ENCODE peak calls at places on chromosome 10, in eight cellular contexts. L, V, N, Y, H, C, F and M are unnamed samples.

GRCh38 chr10:44980309-44981171 is 1.9 kb upstream of the DEPP1 start:
- DNase-seq in L (no peak), V (no peak), N (no peak), Y (no peak), H (no peak), C (no peak), F (no peak), M (no peak)

GRCh38 chr10:15325243-15326002 is 45.7 kb downstream of the FAM171A1 start:
- DNase-seq in L (no peak), V (no peak), N (no peak), Y (no peak), H (no peak), C (no peak), F (no peak), M (no peak)

GRCh38 chr10:3071405-3072198 is 4.3 kb downstream of the PFKP start:
- DNase-seq in L (no peak), V (no peak), N (peak; percentile 48), Y (no peak), H (peak; percentile 21), C (peak; percentile 43), F (no peak), M (no peak)

GRCh38 chr10:100969175-100970075 is at the start of gene SEMA4G:
- DNase-seq in L (peak; percentile 81), V (no peak), N (peak; percentile 66), Y (no peak), H (peak; percentile 44), C (peak; percentile 41), F (peak; percentile 57), M (no peak)

GRCh38 chr10:91194497-91195179 is 25.8 kb upstream of the PCGF5 start:
- DNase-seq in L (no peak), V (no peak), N (no peak), Y (no peak), H (no peak), C (peak; percentile 10), F (no peak), M (no peak)

GRCh38 chr10:15439381-15439837 is 68.3 kb upstream of the FAM171A1 start:
- DNase-seq in L (no peak), V (no peak), N (no peak), Y (no peak), H (no peak), C (no peak), F (no peak), M (no peak)

GRCh38 chr10:62580396-62580795 is 206.2 kb downstream of the ZNF365 start:
- DNase-seq in L (no peak), V (no peak), N (no peak), Y (no peak), H (no peak), C (no peak), F (no peak), M (no peak)

GRCh38 chr10:33279791-33280190 is 54.7 kb downstream of the NRP1 start:
- DNase-seq in L (no peak), V (no peak), N (no peak), Y (no peak), H (no peak), C (no peak), F (no peak), M (no peak)

GRCh38 chr10:96512524-96512991 is 1.2 kb downstream of the TLL2 start:
- DNase-seq in L (peak; percentile 63), V (no peak), N (peak; percentile 12), Y (no peak), H (no peak), C (no peak), F (peak; percentile 1), M (no peak)

GRCh38 chr10:122124808-122125207 is 135.8 kb downstream of the TACC2 start:
- DNase-seq in L (no peak), V (no peak), N (no peak), Y (no peak), H (no peak), C (no peak), F (no peak), M (no peak)

GRCh38 chr10:101615760-101616116 is 27.6 kb downstream of the DPCD start:
- DNase-seq in L (no peak), V (no peak), N (no peak), Y (no peak), H (no peak), C (no peak), F (no peak), M (no peak)

GRCh38 chr10:132162021-132162531 is 24.7 kb upstream of the DPYSL4 start:
- DNase-seq in L (peak; percentile 71), V (no peak), N (peak; percentile 51), Y (no peak), H (peak; percentile 38), C (no peak), F (no peak), M (no peak)

GRCh38 chr10:118259288-118259906 is 82.7 kb downstream of the FAM204A start:
- DNase-seq in L (no peak), V (no peak), N (peak; percentile 43), Y (no peak), H (peak; percentile 43), C (no peak), F (no peak), M (no peak)

GRCh38 chr10:28616514-28616913 is 60.8 kb upstream of the BAMBI start:
- DNase-seq in L (no peak), V (no peak), N (no peak), Y (no peak), H (no peak), C (no peak), F (no peak), M (no peak)

GRCh38 chr10:3455385-3456334 is 283.1 kb upstream of the PITRM1 start:
- DNase-seq in L (peak; percentile 38), V (no peak), N (no peak), Y (no peak), H (peak; percentile 32), C (no peak), F (peak; percentile 6), M (no peak)

GRCh38 chr10:132977807-132978206 is 35.4 kb upstream of the CFAP46 start:
- DNase-seq in L (no peak), V (no peak), N (no peak), Y (no peak), H (no peak), C (no peak), F (no peak), M (no peak)

GRCh38 chr10:124565565-124566221 is 104.1 kb downstream of the LHPP start:
- DNase-seq in L (no peak), V (no peak), N (peak; percentile 20), Y (no peak), H (no peak), C (no peak), F (no peak), M (no peak)

GRCh38 chr10:70573599-70574506 is 28.7 kb downstream of the PRF1 start:
- DNase-seq in L (no peak), V (no peak), N (no peak), Y (no peak), H (no peak), C (no peak), F (no peak), M (no peak)

GRCh38 chr10:131629026-131629425 is 271.8 kb upstream of the PPP2R2D start:
- DNase-seq in L (no peak), V (no peak), N (no peak), Y (no peak), H (no peak), C (no peak), F (no peak), M (no peak)

GRCh38 chr10:78744521-78745090 is 324.2 kb upstream of the ZMIZ1 start:
- DNase-seq in L (no peak), V (no peak), N (no peak), Y (no peak), H (no peak), C (no peak), F (no peak), M (no peak)